ENCODE peak calls at places on chromosomes 2 and 18, in ten cellular contexts. C, R, V, D, X, B, P, G, O and A are unnamed samples.

GRCh38 chr2:8837795-8838140 is 355 bp upstream of the KIDINS220 start:
- DNase-seq in V (no peak), C (no peak), D (no peak), O (no peak), R (no peak), P (peak), B (no peak), X (peak), G (no peak), A (no peak)

GRCh38 chr2:137262600-137262999 is 497.3 kb downstream of the THSD7B start:
- DNase-seq in G (no peak), O (no peak), B (no peak), X (no peak), D (peak), C (no peak), R (no peak), V (no peak), P (peak), A (no peak)

GRCh38 chr2:29921560-29921915 is at the start of gene ALK:
- DNase-seq in X (peak), C (no peak), B (peak), R (peak), V (peak), D (peak), G (peak), P (peak), O (peak), A (no peak)

GRCh38 chr2:207970138-207970824 is 55.0 kb downstream of the PLEKHM3 start:
- DNase-seq in P (no peak), V (no peak), G (no peak), C (no peak), O (no peak), R (no peak), B (no peak), X (no peak), D (peak), A (no peak)

GRCh38 chr18:7908686-7909299 is 341.7 kb downstream of the PTPRM start:
- DNase-seq in O (no peak), D (no peak), C (no peak), G (no peak), P (no peak), X (no peak), R (no peak), B (no peak), V (no peak), A (no peak)

GRCh38 chr18:45556217-45556616 is 59.1 kb upstream of the SLC14A2 start:
- DNase-seq in R (no peak), X (no peak), O (no peak), P (no peak), V (no peak), D (no peak), B (no peak), G (no peak), C (no peak), A (no peak)

GRCh38 chr18:12287684-12288405 is 20.2 kb upstream of the TUBB6 start:
- DNase-seq in R (peak), V (no peak), O (peak), D (peak), G (peak), X (peak), B (peak), C (peak), P (peak), A (no peak)

GRCh38 chr2:168767258-168767657 is 35.2 kb upstream of the NOSTRIN start:
- DNase-seq in R (peak), P (no peak), X (no peak), B (no peak), D (no peak), C (no peak), G (no peak), V (no peak), O (no peak), A (no peak)

GRCh38 chr2:96865654-96866053 is 4.2 kb downstream of the SEMA4C start:
- DNase-seq in B (no peak), G (no peak), O (no peak), X (no peak), V (no peak), C (no peak), P (no peak), D (no peak), R (no peak), A (no peak)

GRCh38 chr2:71922501-71923142 is 225.0 kb downstream of the CYP26B1 start:
- DNase-seq in G (no peak), O (no peak), B (no peak), P (peak), V (no peak), D (no peak), R (no peak), X (no peak), C (peak), A (peak)

GRCh38 chr2:108536133-108536780 is 2.0 kb downstream of the LIMS1 start:
- DNase-seq in O (no peak), B (no peak), X (no peak), P (no peak), D (no peak), V (no peak), C (no peak), G (no peak), R (no peak), A (no peak)

GRCh38 chr2:216909541-216910175 is 49.8 kb upstream of the TNP1 start:
- DNase-seq in G (no peak), P (no peak), R (no peak), B (no peak), V (no peak), O (no peak), C (no peak), X (no peak), D (no peak), A (no peak)

GRCh38 chr18:36331541-36331971 is 34.0 kb downstream of the FHOD3 start:
- DNase-seq in C (peak), R (no peak), X (no peak), V (no peak), P (no peak), G (peak), B (no peak), O (no peak), D (no peak), A (no peak)

GRCh38 chr2:192465145-192465544 is 270.4 kb upstream of the TMEFF2 start:
- DNase-seq in C (no peak), R (no peak), O (no peak), V (no peak), G (no peak), B (no peak), P (no peak), D (no peak), X (no peak), A (no peak)

GRCh38 chr2:161165811-161166210 is 5.6 kb downstream of the TANK start:
- DNase-seq in O (no peak), D (no peak), G (no peak), R (no peak), B (no peak), C (no peak), V (no peak), X (no peak), P (no peak), A (no peak)

GRCh38 chr2:45273412-45274189 is 264.3 kb upstream of the SIX2 start:
- DNase-seq in X (no peak), R (no peak), D (no peak), G (no peak), B (no peak), O (no peak), P (no peak), C (no peak), V (no peak), A (no peak)

GRCh38 chr2:219060821-219061791 is at the start of gene IHH:
- DNase-seq in O (no peak), B (peak), X (no peak), P (peak), G (no peak), V (no peak), R (no peak), C (no peak), D (peak), A (no peak)

GRCh38 chr2:190791347-190791982 is 89.2 kb upstream of the GLS start:
- DNase-seq in B (peak), G (peak), V (no peak), P (no peak), D (no peak), O (no peak), C (no peak), R (peak), X (peak), A (no peak)

GRCh38 chr18:45837283-45838070 is 12.0 kb downstream of the SIGLEC15 start:
- DNase-seq in R (no peak), X (peak), G (no peak), D (peak), O (no peak), C (no peak), P (peak), B (peak), V (peak), A (no peak)

GRCh38 chr2:217261452-217261851 is 401.6 kb upstream of the TNP1 start:
- DNase-seq in G (no peak), R (no peak), B (no peak), C (no peak), O (no peak), X (peak), D (no peak), V (no peak), P (no peak), A (no peak)

GRCh38 chr2:40511661-40512213 is 59.8 kb upstream of the SLC8A1 start:
- DNase-seq in X (peak), G (no peak), P (no peak), R (peak), C (no peak), O (peak), B (no peak), D (no peak), V (no peak), A (no peak)

GRCh38 chr2:239145106-239145505 is 255.7 kb downstream of the HDAC4 start:
- DNase-seq in O (no peak), V (no peak), G (no peak), P (no peak), D (no peak), X (no peak), C (no peak), R (no peak), B (no peak), A (no peak)

GRCh38 chr2:112290098-112290497 is 14.7 kb downstream of the ZC3H6 start:
- DNase-seq in X (no peak), R (no peak), V (no peak), G (no peak), B (no peak), O (no peak), D (no peak), P (no peak), C (no peak), A (no peak)

GRCh38 chr2:85873679-85874078 is 15.1 kb downstream of the ST3GAL5 start:
- DNase-seq in D (no peak), P (no peak), G (no peak), R (no peak), C (no peak), V (no peak), B (no peak), X (no peak), O (no peak), A (no peak)

GRCh38 chr2:118846667-118847446 is 591 bp downstream of the EN1 start:
- DNase-seq in P (peak), O (no peak), C (no peak), D (peak), X (no peak), R (no peak), B (no peak), V (no peak), G (no peak), A (peak)

GRCh38 chr18:56333846-56334245 is 304.5 kb downstream of the TXNL1 start:
- DNase-seq in V (no peak), B (no peak), D (no peak), P (no peak), G (no peak), O (no peak), C (no peak), X (no peak), R (no peak), A (no peak)

GRCh38 chr2:235570966-235571692 is 77.3 kb downstream of the AGAP1 start:
- DNase-seq in C (no peak), R (no peak), P (no peak), O (no peak), X (no peak), G (no peak), B (no peak), V (no peak), D (no peak), A (no peak)

GRCh38 chr2:25309402-25309801 is 32.3 kb downstream of the DNMT3A start:
- DNase-seq in P (peak), R (peak), V (no peak), O (no peak), G (no peak), B (no peak), D (peak), C (no peak), X (peak), A (no peak)

GRCh38 chr2:134175834-134176233 is 78.0 kb upstream of the MGAT5 start:
- DNase-seq in G (no peak), D (no peak), R (no peak), P (no peak), C (no peak), O (no peak), X (no peak), V (no peak), B (no peak), A (no peak)

GRCh38 chr2:68157002-68157401 is 686 bp upstream of the PNO1 start:
- DNase-seq in B (peak), G (no peak), D (peak), C (no peak), R (peak), X (no peak), V (peak), O (no peak), P (no peak), A (peak)

GRCh38 chr2:105868060-105868459 is 123.3 kb downstream of the NCK2 start:
- DNase-seq in D (no peak), B (no peak), G (no peak), R (no peak), X (no peak), V (no peak), O (no peak), C (peak), P (no peak), A (no peak)

GRCh38 chr18:42736074-42736473 is 379.4 kb downstream of the RIT2 start:
- DNase-seq in X (no peak), V (no peak), C (no peak), R (no peak), D (no peak), G (no peak), B (no peak), P (no peak), O (no peak), A (no peak)

GRCh38 chr18:6571239-6571602 is 156.5 kb upstream of the L3MBTL4 start:
- DNase-seq in R (no peak), X (no peak), G (no peak), O (no peak), D (no peak), C (no peak), V (no peak), P (peak), B (no peak), A (no peak)
- TF ChIP-seq CTCF in R (no peak), X (no peak), G (no peak), O (no peak), D (no peak), C (no peak), V (no peak), P (no peak), B (no peak), A (no peak)

GRCh38 chr2:177254433-177255226 is 9.9 kb downstream of the NFE2L2 start:
- DNase-seq in G (no peak), C (no peak), D (peak), P (peak), R (peak), V (peak), X (no peak), B (no peak), O (no peak), A (no peak)
- TF ChIP-seq CTCF in G (peak), C (no peak), D (peak), P (peak), R (peak), V (peak), X (peak), B (peak), O (peak), A (peak)

DNA sequence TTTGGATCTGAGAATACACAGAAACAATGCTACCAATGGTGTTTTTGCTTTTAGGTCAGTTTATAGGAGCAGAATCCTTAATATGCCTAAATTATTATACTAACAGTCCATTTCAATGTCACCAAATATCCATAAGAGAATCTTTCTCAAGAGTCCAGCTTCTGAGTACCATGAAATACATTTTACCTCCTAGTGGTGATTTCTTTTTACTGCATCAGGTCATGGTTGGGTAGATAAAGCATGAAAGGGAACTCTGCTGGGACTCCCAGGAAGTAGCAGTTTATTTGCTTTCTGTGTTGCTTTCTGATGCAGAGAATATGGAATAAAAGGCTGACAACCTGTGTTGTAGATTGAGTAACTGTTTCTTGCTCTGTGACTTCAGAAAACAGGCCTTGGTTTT is 115.6 kb downstream of the PPP1R1C start:
- DNase-seq in X (no peak), B (no peak), V (no peak), C (no peak), D (no peak), R (no peak), P (no peak), O (no peak), G (no peak), A (no peak)
- TF ChIP-seq CTCF in X (no peak), B (peak), V (peak), C (no peak), D (peak), R (peak), P (peak), O (no peak), G (peak), A (peak)

DNA sequence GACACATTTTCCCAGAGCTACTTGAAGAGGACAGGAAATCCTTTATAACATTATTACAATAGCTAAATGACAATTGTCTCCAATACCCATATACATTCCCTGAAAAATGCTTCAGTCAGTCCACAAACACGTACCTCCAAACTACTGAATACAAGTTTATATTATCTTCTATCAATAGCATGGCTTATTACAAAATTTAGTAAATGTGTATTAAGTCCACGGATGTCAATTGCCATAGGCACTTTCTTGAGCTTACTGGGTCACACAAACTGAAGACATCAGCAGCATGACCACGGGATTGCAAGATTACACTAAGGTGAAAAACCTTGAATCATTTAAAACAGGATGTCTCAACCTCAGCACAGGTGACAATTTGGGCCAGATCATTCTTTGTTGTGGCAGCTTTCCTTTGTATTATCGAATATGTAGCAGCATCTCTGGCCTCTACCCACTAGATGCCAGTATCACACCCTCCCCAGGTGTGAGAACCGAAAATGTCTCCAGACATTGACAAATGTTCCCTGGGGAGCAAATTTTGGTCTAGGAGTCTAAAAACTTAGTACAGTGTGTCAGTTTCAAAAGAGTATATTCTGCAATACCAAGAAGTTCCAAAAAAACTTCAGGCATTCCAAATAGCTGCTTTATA is 1.4 kb downstream of the MBD2 start:
- DNase-seq in D (peak), R (no peak), V (no peak), C (no peak), X (no peak), O (no peak), G (no peak), P (no peak), B (no peak), A (no peak)
- TF ChIP-seq CTCF in D (peak), R (peak), V (no peak), C (no peak), X (peak), O (no peak), G (no peak), P (peak), B (peak), A (peak)

GRCh38 chr18:32902566-32903330 is 129.9 kb upstream of the KLHL14 start:
- DNase-seq in B (no peak), O (no peak), C (no peak), P (no peak), V (no peak), G (no peak), D (no peak), X (no peak), R (no peak), A (no peak)

GRCh38 chr18:32893915-32894314 is 121.1 kb upstream of the KLHL14 start:
- DNase-seq in B (no peak), P (no peak), D (no peak), X (no peak), V (no peak), C (no peak), R (no peak), O (no peak), G (no peak), A (no peak)

GRCh38 chr18:32896781-32897547 is 124.1 kb upstream of the KLHL14 start:
- DNase-seq in O (no peak), G (no peak), P (no peak), D (no peak), X (no peak), C (no peak), R (no peak), B (no peak), V (no peak), A (no peak)

DNA sequence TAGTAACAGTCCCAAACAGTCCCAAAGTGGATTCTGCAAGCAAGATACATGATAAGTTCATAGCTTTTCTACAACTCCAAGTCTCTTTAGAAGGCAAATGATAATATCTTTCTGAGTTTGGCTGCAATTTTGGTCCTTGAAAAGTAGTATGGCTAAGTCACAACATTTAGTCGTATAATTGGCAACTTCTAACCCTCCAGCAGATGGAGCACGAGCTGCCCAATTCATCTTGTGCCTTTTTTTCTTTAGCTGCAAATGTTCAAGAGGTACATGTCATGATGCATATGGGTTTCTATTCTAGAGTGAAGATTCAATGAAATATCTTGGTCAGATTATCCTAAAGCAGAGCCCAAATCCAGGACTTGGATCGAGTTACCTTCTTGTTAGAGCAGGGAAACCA is 127.0 kb upstream of the KLHL14 start:
- DNase-seq in R (no peak), B (no peak), O (no peak), C (no peak), G (no peak), P (no peak), D (no peak), V (no peak), X (no peak), A (no peak)
- TF ChIP-seq CTCF in R (no peak), B (no peak), O (no peak), C (no peak), G (no peak), P (no peak), D (no peak), V (no peak), X (no peak), A (peak)

GRCh38 chr2:31888550-31888949 is 122.3 kb downstream of the MEMO1 start:
- DNase-seq in C (no peak), R (no peak), P (no peak), V (no peak), D (no peak), X (no peak), G (no peak), B (no peak), O (no peak), A (no peak)

GRCh38 chr2:31889044-31889443 is 121.8 kb downstream of the MEMO1 start:
- DNase-seq in X (no peak), R (no peak), C (no peak), O (no peak), D (no peak), B (no peak), P (no peak), G (no peak), V (no peak), A (no peak)

GRCh38 chr2:31886700-31887099 is 124.1 kb downstream of the MEMO1 start:
- DNase-seq in V (no peak), D (peak), X (no peak), B (no peak), G (no peak), C (no peak), O (no peak), R (no peak), P (peak), A (no peak)
- TF ChIP-seq CTCF in V (no peak), D (peak), X (peak), B (peak), G (peak), C (no peak), O (no peak), R (peak), P (peak), A (peak)

GRCh38 chr2:79219383-79219988 is 59.9 kb upstream of the REG3A start:
- DNase-seq in D (peak), X (peak), B (no peak), C (no peak), O (no peak), V (no peak), P (peak), R (peak), G (no peak), A (no peak)
- TF ChIP-seq CTCF in D (peak), X (peak), B (peak), C (no peak), O (peak), V (peak), P (peak), R (peak), G (peak), A (peak)

GRCh38 chr2:26561918-26562810 is 79.0 kb downstream of the CIB4 start:
- DNase-seq in C (no peak), O (no peak), B (peak), P (peak), R (no peak), V (peak), X (peak), G (no peak), D (no peak), A (peak)
- TF ChIP-seq CTCF in C (no peak), O (no peak), B (peak), P (no peak), R (peak), V (no peak), X (peak), G (peak), D (no peak), A (no peak)